ENCODE peak calls at places on chromosomes 4 and X, in six cellular contexts. O is fibroblast of lung, Q is spleen, A is endothelial cell of umbilical vein, Y is cardiac muscle cell, J is GM12878. W is an unnamed sample. For H3K4me1 and H3K36me3, the result is how much of the 10 kb centered on the place peaks cover.

GRCh38 chrX:45540181-45540580 is 339.5 kb upstream of the DIPK2B start:
- DNase-seq in O (peak), Q (no peak), A (no peak), Y (no peak), J (no peak), W (no peak)

GRCh38 chr4:6885953-6886557 is 23.6 kb upstream of the TBC1D14 start:
- DNase-seq in O (peak), Q (peak), A (peak), Y (peak), J (peak), W (peak)

GRCh38 chr4:149291463-149291862 is 524.2 kb downstream of the IQCM start:
- DNase-seq in O (peak), Q (no peak), A (peak), Y (no peak), J (no peak), W (no peak)

GRCh38 chr4:15793506-15794363 is 15.6 kb downstream of the CD38 start:
- DNase-seq in O (no peak), Q (no peak), A (no peak), Y (no peak), J (no peak), W (no peak)

GRCh38 chrX:107449490-107450175 is at the start of gene FRMPD3:
- DNase-seq in O (no peak), Q (no peak), A (no peak), Y (peak), J (no peak), W (no peak)

GRCh38 chrX:135421932-135422809 is at the start of gene SMIM10L2A:
- DNase-seq in O (no peak), Q (no peak), A (no peak), Y (no peak), J (no peak), W (no peak)

GRCh38 chrX:81261576-81261975 is 59.7 kb downstream of the SH3BGRL start:
- DNase-seq in O (peak), Q (no peak), A (no peak), Y (no peak), J (no peak), W (no peak)

GRCh38 chr4:138561906-138562305 is 319.8 kb upstream of the SLC7A11 start:
- DNase-seq in O (no peak), Q (no peak), A (peak), Y (no peak), J (no peak), W (no peak)

GRCh38 chrX:110145854-110146253 is 142.9 kb downstream of the TMEM164 start:
- DNase-seq in O (peak), Q (no peak), A (peak), Y (peak), J (no peak), W (no peak)

GRCh38 chrX:40012800-40013682 is 84.7 kb downstream of the BCOR start:
- DNase-seq in O (peak), Q (peak), A (peak), Y (peak), J (no peak), W (peak)

GRCh38 chr4:110208419-110208818 is 10.0 kb upstream of the ELOVL6 start:
- DNase-seq in O (no peak), Q (no peak), A (no peak), Y (no peak), J (no peak), W (no peak)

GRCh38 chr4:97016186-97016945 is 1126.9 kb downstream of the STPG2 start:
- DNase-seq in O (no peak), Q (no peak), A (no peak), Y (no peak), J (no peak), W (no peak)

GRCh38 chr4:66275381-66276060 is 605.2 kb upstream of the EPHA5 start:
- DNase-seq in O (peak), Q (no peak), A (no peak), Y (no peak), J (no peak), W (no peak)

GRCh38 chr4:128349921-128350320 is 62.3 kb upstream of the PGRMC2 start:
- DNase-seq in O (peak), Q (no peak), A (no peak), Y (no peak), J (no peak), W (no peak)

GRCh38 chr4:41844327-41844726 is 90.9 kb upstream of the TMEM33 start:
- DNase-seq in O (no peak), Q (no peak), A (no peak), Y (no peak), J (no peak), W (no peak)

GRCh38 chr4:41590591-41590990 is 52.6 kb downstream of the LIMCH1 start:
- DNase-seq in O (no peak), Q (no peak), A (peak), Y (no peak), J (no peak), W (no peak)

GRCh38 chr4:153676984-153677383 is 7.1 kb upstream of the TLR2 start:
- DNase-seq in O (peak), Q (no peak), A (peak), Y (no peak), J (no peak), W (no peak)

GRCh38 chr4:188110741-188111458 is 1.5 kb upstream of the TRIML2 start:
- DNase-seq in O (no peak), Q (no peak), A (no peak), Y (no peak), J (no peak), W (no peak)

GRCh38 chr4:4225915-4226605 is 669 bp downstream of the OTOP1 start:
- DNase-seq in O (peak), Q (no peak), A (no peak), Y (no peak), J (no peak), W (no peak)

GRCh38 chr4:24772061-24772705 is 23.2 kb upstream of the SOD3 start:
- DNase-seq in O (no peak), Q (no peak), A (no peak), Y (no peak), J (no peak), W (no peak)

GRCh38 chr4:15400276-15400675 is 27.6 kb upstream of the C1QTNF7 start:
- DNase-seq in O (no peak), Q (no peak), A (no peak), Y (no peak), J (no peak), W (no peak)

GRCh38 chr4:35520059-35520458 is 724.3 kb downstream of the ARAP2 start:
- DNase-seq in O (no peak), Q (no peak), A (no peak), Y (no peak), J (no peak), W (no peak)

GRCh38 chrX:150767475-150768131 is 74.4 kb downstream of the MTMR1 start:
- DNase-seq in O (peak), Q (no peak), A (no peak), Y (no peak), J (no peak), W (no peak)

GRCh38 chr4:46404961-46405360 is 15.0 kb upstream of the GABRA2 start:
- DNase-seq in O (no peak), Q (no peak), A (no peak), Y (peak), J (no peak), W (no peak)

DNA sequence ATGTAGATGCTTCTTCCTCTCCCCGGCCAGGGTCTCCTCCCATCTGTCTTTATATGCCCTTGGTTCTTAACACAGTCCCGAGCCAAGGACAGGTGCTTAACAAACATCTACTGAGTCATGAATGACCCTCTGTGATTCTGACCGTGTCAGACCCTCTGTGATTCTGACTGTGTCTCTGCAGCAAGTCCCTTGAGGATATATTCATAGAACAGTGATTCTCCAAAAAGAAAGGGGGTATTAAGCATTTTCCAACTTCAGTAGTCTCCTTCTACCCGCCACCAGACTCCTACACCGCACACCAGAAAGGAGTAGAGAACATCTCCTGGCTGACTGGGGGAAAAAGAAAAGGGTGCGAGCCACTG is 13.6 kb downstream of the ACSL1 start:
- DNase-seq in O (no peak), Q (no peak), A (no peak), Y (no peak), J (no peak), W (no peak)
- H3K4me1 ChIP-seq in O (under half), Q (half or more), A (under half), Y (half or more), J (under half), W (under half)

GRCh38 chrX:65712005-65712861 is 44.8 kb downstream of the MSN start:
- DNase-seq in O (no peak), Q (no peak), A (peak), Y (no peak), J (no peak), W (no peak)
- H3K36me3 ChIP-seq in O (under half), Q (under half), A (under half), Y (under half), J (under half), W (under half)

GRCh38 chr4:8331567-8331955 is 62.0 kb downstream of the HTRA3 start:
- DNase-seq in O (no peak), Q (peak), A (peak), Y (no peak), J (no peak), W (peak)
- H3K27ac ChIP-seq in O (no peak), Q (no peak), A (no peak), Y (no peak), J (no peak), W (no peak)

DNA sequence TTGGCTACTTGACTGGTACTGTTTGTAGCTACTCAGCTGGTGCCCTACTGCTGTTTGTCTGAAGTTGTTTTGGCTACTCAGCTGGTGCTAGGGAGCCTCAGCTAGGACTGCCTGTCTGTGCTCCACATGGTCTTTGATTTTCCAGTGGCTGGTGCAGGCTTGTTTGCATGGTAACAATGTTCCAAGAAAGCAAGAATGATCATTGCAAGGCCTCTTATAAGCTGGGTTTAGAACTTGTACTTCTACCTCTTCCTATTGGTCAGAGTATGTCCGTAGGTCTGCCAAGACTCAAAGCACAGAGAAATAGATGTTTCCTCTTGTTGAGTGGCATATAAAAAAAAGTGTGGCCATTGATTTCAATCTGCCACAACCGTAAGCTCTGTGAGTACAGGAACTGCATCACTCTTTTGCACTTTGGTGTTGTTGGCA is 17.6 kb downstream of the NFKB1 start:
- DNase-seq in O (no peak), Q (no peak), A (no peak), Y (no peak), J (no peak), W (no peak)
- H3K4me1 ChIP-seq in O (under half), Q (half or more), A (under half), Y (under half), J (under half), W (under half)

GRCh38 chr4:37836838-37837413 is 10.4 kb downstream of the PGM2 start:
- DNase-seq in O (no peak), Q (no peak), A (no peak), Y (no peak), J (no peak), W (no peak)
- H3K36me3 ChIP-seq in O (under half), Q (half or more), A (under half), Y (under half), J (under half), W (under half)

DNA sequence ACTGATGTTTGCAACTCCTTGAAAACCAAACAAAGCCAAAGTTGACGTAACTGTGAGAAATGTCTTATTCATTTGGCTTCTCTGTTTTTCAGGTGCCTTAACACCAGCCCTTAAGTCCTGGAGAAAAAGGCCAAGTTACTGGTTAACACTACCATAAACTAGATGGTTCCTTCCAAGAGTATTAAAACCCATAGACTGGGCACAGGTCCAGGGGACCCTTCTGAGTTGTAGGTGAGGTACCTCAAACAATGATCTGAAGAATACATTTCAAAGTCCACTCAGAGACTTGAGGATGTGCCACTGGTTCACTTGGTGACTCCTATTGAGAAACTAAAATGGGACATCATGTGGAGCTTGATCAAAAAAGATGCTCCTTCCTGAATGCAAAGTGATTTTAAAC is 87.0 kb downstream of the NKX6-1 start:
- DNase-seq in O (no peak), Q (no peak), A (no peak), Y (no peak), J (no peak), W (no peak)
- H3K27ac ChIP-seq in O (no peak), Q (no peak), A (no peak), Y (no peak), J (no peak), W (no peak)

GRCh38 chrX:154044045-154044444 is 24.3 kb upstream of the IRAK1 start:
- DNase-seq in O (no peak), Q (no peak), A (no peak), Y (no peak), J (no peak), W (no peak)
- H3K4me1 ChIP-seq in O (under half), Q (half or more), A (under half), Y (under half), J (under half), W (half or more)

GRCh38 chr4:39469429-39470077 is 10.7 kb downstream of the LIAS start:
- DNase-seq in O (peak), Q (no peak), A (peak), Y (peak), J (peak), W (peak)
- H3K36me3 ChIP-seq in O (under half), Q (half or more), A (under half), Y (under half), J (under half), W (under half)

W was measured in tibial artery.